ENCODE peak calls at places on chromosome 3, in six cellular contexts. One of them, this sample, is unnamed. For H3K27me3, the result is how much of the 10 kb centered on the place peaks cover.

GRCh38 chr3:196163687-196164493 is 47.3 kb downstream of the ZDHHC19 start:
- DNase-seq in upper lobe of left lung: peak
- DNase-seq in dorsolateral prefrontal cortex: no peak
- DNase-seq in psoas muscle: peak
- DNase-seq in CD4-positive, alpha-beta T cell: no peak
- DNase-seq in colonic mucosa: no peak
- DNase-seq in this sample: no peak

GRCh38 chr3:27127195-27127594 is 242.0 kb downstream of the NEK10 start:
- DNase-seq in upper lobe of left lung: no peak
- DNase-seq in dorsolateral prefrontal cortex: no peak
- DNase-seq in psoas muscle: no peak
- DNase-seq in CD4-positive, alpha-beta T cell: no peak
- DNase-seq in colonic mucosa: no peak
- DNase-seq in this sample: no peak

GRCh38 chr3:15241341-15241740 is 35.3 kb downstream of the CAPN7 start:
- DNase-seq in upper lobe of left lung: no peak
- DNase-seq in dorsolateral prefrontal cortex: no peak
- DNase-seq in psoas muscle: peak
- DNase-seq in CD4-positive, alpha-beta T cell: peak
- DNase-seq in colonic mucosa: no peak
- DNase-seq in this sample: no peak

GRCh38 chr3:169666501-169667379 is 3.2 kb upstream of the MECOM start:
- DNase-seq in upper lobe of left lung: peak
- DNase-seq in dorsolateral prefrontal cortex: no peak
- DNase-seq in psoas muscle: no peak
- DNase-seq in CD4-positive, alpha-beta T cell: no peak
- DNase-seq in colonic mucosa: no peak
- DNase-seq in this sample: no peak

GRCh38 chr3:112009670-112010069 is 10.9 kb downstream of the TAGLN3 start:
- DNase-seq in upper lobe of left lung: no peak
- DNase-seq in dorsolateral prefrontal cortex: no peak
- DNase-seq in psoas muscle: no peak
- DNase-seq in CD4-positive, alpha-beta T cell: no peak
- DNase-seq in colonic mucosa: no peak
- DNase-seq in this sample: no peak

GRCh38 chr3:14422016-14422963 is 19.9 kb downstream of the SLC6A6 start:
- DNase-seq in upper lobe of left lung: no peak
- DNase-seq in dorsolateral prefrontal cortex: no peak
- DNase-seq in psoas muscle: no peak
- DNase-seq in CD4-positive, alpha-beta T cell: no peak
- DNase-seq in colonic mucosa: no peak
- DNase-seq in this sample: no peak

GRCh38 chr3:27462228-27462627 is 22.0 kb downstream of the SLC4A7 start:
- DNase-seq in upper lobe of left lung: no peak
- DNase-seq in dorsolateral prefrontal cortex: no peak
- DNase-seq in psoas muscle: no peak
- DNase-seq in CD4-positive, alpha-beta T cell: no peak
- DNase-seq in colonic mucosa: no peak
- DNase-seq in this sample: no peak

GRCh38 chr3:24683511-24684384 is 189.1 kb upstream of the THRB start:
- DNase-seq in upper lobe of left lung: no peak
- DNase-seq in dorsolateral prefrontal cortex: peak
- DNase-seq in psoas muscle: no peak
- DNase-seq in CD4-positive, alpha-beta T cell: no peak
- DNase-seq in colonic mucosa: peak
- DNase-seq in this sample: no peak

GRCh38 chr3:173371848-173372487 is 25.6 kb upstream of the NLGN1 start:
- DNase-seq in upper lobe of left lung: no peak
- DNase-seq in dorsolateral prefrontal cortex: peak
- DNase-seq in psoas muscle: no peak
- DNase-seq in CD4-positive, alpha-beta T cell: no peak
- DNase-seq in colonic mucosa: peak
- DNase-seq in this sample: no peak

GRCh38 chr3:196708467-196708866 is 3.6 kb downstream of the CEP19 start:
- DNase-seq in upper lobe of left lung: no peak
- DNase-seq in dorsolateral prefrontal cortex: no peak
- DNase-seq in psoas muscle: no peak
- DNase-seq in CD4-positive, alpha-beta T cell: no peak
- DNase-seq in colonic mucosa: no peak
- DNase-seq in this sample: no peak

GRCh38 chr3:183537295-183537730 is 18.2 kb downstream of the KLHL6 start:
- DNase-seq in upper lobe of left lung: no peak
- DNase-seq in dorsolateral prefrontal cortex: peak
- DNase-seq in psoas muscle: peak
- DNase-seq in CD4-positive, alpha-beta T cell: no peak
- DNase-seq in colonic mucosa: no peak
- DNase-seq in this sample: peak

GRCh38 chr3:33791477-33792166 is 6.8 kb upstream of the PDCD6IP start:
- DNase-seq in upper lobe of left lung: no peak
- DNase-seq in dorsolateral prefrontal cortex: no peak
- DNase-seq in psoas muscle: no peak
- DNase-seq in CD4-positive, alpha-beta T cell: no peak
- DNase-seq in colonic mucosa: peak
- DNase-seq in this sample: no peak

GRCh38 chr3:23071758-23072157 is 131.4 kb upstream of the UBE2E2 start:
- DNase-seq in upper lobe of left lung: no peak
- DNase-seq in dorsolateral prefrontal cortex: peak
- DNase-seq in psoas muscle: no peak
- DNase-seq in CD4-positive, alpha-beta T cell: no peak
- DNase-seq in colonic mucosa: no peak
- DNase-seq in this sample: no peak

GRCh38 chr3:122858373-122858772 is 63.5 kb downstream of the SLC49A4 start:
- DNase-seq in upper lobe of left lung: no peak
- DNase-seq in dorsolateral prefrontal cortex: no peak
- DNase-seq in psoas muscle: no peak
- DNase-seq in CD4-positive, alpha-beta T cell: no peak
- DNase-seq in colonic mucosa: no peak
- DNase-seq in this sample: no peak

GRCh38 chr3:171792549-171792948 is 17.7 kb downstream of the PLD1 start:
- DNase-seq in upper lobe of left lung: no peak
- DNase-seq in dorsolateral prefrontal cortex: no peak
- DNase-seq in psoas muscle: no peak
- DNase-seq in CD4-positive, alpha-beta T cell: no peak
- DNase-seq in colonic mucosa: no peak
- DNase-seq in this sample: no peak

GRCh38 chr3:39260318-39260717 is 19.5 kb downstream of the CX3CR1 start:
- DNase-seq in upper lobe of left lung: no peak
- DNase-seq in dorsolateral prefrontal cortex: no peak
- DNase-seq in psoas muscle: no peak
- DNase-seq in CD4-positive, alpha-beta T cell: no peak
- DNase-seq in colonic mucosa: no peak
- DNase-seq in this sample: no peak
- H3K27me3 ChIP-seq in upper lobe of left lung: under half
- H3K27me3 ChIP-seq in dorsolateral prefrontal cortex: under half
- H3K27me3 ChIP-seq in psoas muscle: under half
- H3K27me3 ChIP-seq in CD4-positive, alpha-beta T cell: under half
- H3K27me3 ChIP-seq in colonic mucosa: under half
- H3K27me3 ChIP-seq in this sample: under half

GRCh38 chr3:161372321-161373260 is 1.3 kb upstream of the SPTSSB start:
- DNase-seq in upper lobe of left lung: peak
- DNase-seq in dorsolateral prefrontal cortex: peak
- DNase-seq in psoas muscle: peak
- DNase-seq in CD4-positive, alpha-beta T cell: no peak
- DNase-seq in colonic mucosa: peak
- DNase-seq in this sample: no peak

GRCh38 chr3:161366067-161366466 is 5.2 kb downstream of the SPTSSB start:
- DNase-seq in upper lobe of left lung: no peak
- DNase-seq in dorsolateral prefrontal cortex: no peak
- DNase-seq in psoas muscle: no peak
- DNase-seq in CD4-positive, alpha-beta T cell: no peak
- DNase-seq in colonic mucosa: no peak
- DNase-seq in this sample: no peak

GRCh38 chr3:161369531-161369930 is 1.8 kb downstream of the SPTSSB start:
- DNase-seq in upper lobe of left lung: no peak
- DNase-seq in dorsolateral prefrontal cortex: no peak
- DNase-seq in psoas muscle: no peak
- DNase-seq in CD4-positive, alpha-beta T cell: no peak
- DNase-seq in colonic mucosa: no peak
- DNase-seq in this sample: no peak

DNA sequence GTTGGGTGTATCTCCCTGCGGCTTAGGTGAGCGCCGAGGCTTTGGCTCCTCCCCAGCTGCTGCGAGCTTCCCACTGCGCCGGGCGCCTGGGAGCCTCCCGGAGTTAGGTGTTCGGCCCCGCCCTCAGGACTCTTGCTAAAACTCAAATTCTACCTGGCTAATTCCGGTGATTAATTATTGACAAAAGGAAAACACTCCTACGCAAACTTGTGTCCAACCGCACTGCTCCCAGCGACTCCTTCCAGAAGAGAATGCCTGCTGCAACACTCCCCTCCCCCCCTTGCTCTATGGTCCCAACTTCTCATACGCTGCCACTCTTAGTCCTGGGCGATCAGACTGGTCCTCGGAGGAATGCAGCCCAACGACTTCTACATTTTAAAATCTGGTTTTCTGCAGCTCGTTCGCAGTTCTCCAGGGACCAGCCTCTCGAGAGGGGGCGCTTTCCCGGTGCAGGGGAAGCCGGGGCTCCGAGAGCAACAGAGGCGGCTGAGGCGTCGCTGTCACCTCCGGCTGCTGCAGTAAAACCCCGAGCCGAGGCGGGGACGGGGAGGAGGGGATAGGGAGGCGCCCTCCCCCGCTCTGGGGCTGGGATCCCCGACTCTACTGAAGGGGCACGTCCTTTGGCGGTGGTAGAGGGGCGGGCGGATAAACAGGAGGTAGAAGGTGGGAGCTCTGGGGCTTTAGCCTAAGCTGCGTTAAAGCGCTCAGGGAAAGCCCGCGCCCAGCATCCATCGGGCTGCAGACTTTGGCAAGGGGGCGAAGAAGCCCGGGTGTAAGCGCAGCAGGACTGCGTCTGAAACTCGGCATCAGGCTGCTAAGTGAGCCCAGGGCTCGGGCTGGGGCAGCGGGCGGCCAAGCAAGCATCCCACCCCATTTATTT is at the start of gene SPTSSB:
- DNase-seq in upper lobe of left lung: peak
- DNase-seq in dorsolateral prefrontal cortex: peak
- DNase-seq in psoas muscle: peak
- DNase-seq in CD4-positive, alpha-beta T cell: peak
- DNase-seq in colonic mucosa: peak
- DNase-seq in this sample: peak
- TF ChIP-seq CTCF in upper lobe of left lung: no peak
- TF ChIP-seq CTCF in dorsolateral prefrontal cortex: peak
- TF ChIP-seq CTCF in psoas muscle: no peak
- TF ChIP-seq CTCF in CD4-positive, alpha-beta T cell: peak
- TF ChIP-seq CTCF in colonic mucosa: no peak
- TF ChIP-seq CTCF in this sample: no peak

DNA sequence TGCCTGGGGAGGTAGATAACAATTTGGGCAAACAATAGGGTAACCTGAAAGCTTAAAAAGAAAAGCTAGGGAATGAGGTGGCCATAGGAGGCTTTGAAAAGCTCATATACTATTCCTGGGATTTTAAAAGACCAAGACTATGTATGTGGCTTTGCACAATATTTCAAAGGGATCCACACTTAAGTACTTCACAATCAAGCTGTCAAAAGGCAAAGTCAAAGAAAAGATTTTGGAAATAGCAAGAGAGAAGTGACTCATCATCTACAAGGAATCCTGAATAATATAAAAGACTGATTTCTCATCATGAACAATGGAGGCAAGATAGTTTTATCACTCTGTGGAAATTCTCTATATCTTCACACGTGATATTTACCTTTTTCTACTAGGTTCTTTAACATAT is 136.6 kb upstream of the PLXNA1 start:
- DNase-seq in upper lobe of left lung: no peak
- DNase-seq in dorsolateral prefrontal cortex: no peak
- DNase-seq in psoas muscle: no peak
- DNase-seq in CD4-positive, alpha-beta T cell: no peak
- DNase-seq in colonic mucosa: no peak
- DNase-seq in this sample: no peak
- H3K27ac ChIP-seq in upper lobe of left lung: no peak
- H3K27ac ChIP-seq in dorsolateral prefrontal cortex: no peak
- H3K27ac ChIP-seq in psoas muscle: no peak
- H3K27ac ChIP-seq in CD4-positive, alpha-beta T cell: no peak
- H3K27ac ChIP-seq in colonic mucosa: no peak
- H3K27ac ChIP-seq in this sample: no peak

DNA sequence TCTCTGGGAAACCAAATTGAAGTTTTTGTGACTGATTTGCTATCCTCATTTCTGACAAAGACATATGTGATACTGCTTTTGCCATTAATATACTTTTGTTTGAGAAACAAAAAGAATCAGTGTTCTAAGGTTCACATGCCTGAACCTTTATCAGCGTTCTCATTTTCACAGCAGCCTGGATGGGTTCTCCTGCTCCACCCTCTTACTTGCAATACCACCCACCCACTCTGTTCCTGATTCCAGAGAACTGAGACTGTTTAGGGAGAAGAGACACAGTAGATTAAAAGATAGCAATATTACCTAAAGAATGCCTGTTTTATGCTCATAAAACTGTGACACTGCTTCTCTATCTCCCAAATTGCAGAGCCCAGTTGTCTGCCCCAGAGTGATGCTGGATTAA is 25.8 kb upstream of the ARL6 start:
- DNase-seq in upper lobe of left lung: no peak
- DNase-seq in dorsolateral prefrontal cortex: no peak
- DNase-seq in psoas muscle: no peak
- DNase-seq in CD4-positive, alpha-beta T cell: no peak
- DNase-seq in colonic mucosa: no peak
- DNase-seq in this sample: no peak
- H3K27me3 ChIP-seq in upper lobe of left lung: under half
- H3K27me3 ChIP-seq in dorsolateral prefrontal cortex: under half
- H3K27me3 ChIP-seq in psoas muscle: under half
- H3K27me3 ChIP-seq in CD4-positive, alpha-beta T cell: under half
- H3K27me3 ChIP-seq in colonic mucosa: under half
- H3K27me3 ChIP-seq in this sample: under half